ENCODE peak calls at places on chromosomes 7 and 10, in nine cellular contexts. J is epithelial cell of esophagus; A is HEK293T; O is activated T-cell treated with anti-CD3 and anti-CD28 coated beads, Interleukin-2, amount 50 U/mL, for 48 hours; N is Peyer's patch; D is GOT3; E is T-helper 9 cell; Q is T-helper 2 cell; V is activated naive CD8-positive, alpha-beta T cell treated with anti-CD3 and anti-CD28 coated beads, Interleukin-2, amount 50 U/mL, for 24 hours. H is an unnamed sample.

GRCh38 chr7:16660702-16661464 is 14.9 kb downstream of the BZW2 start:
- DNase-seq in J (peak; percentile 72), A (no peak), O (no peak), N (no peak), D (no peak), E (no peak), Q (no peak), V (no peak), H (no peak)

GRCh38 chr10:100025528-100026070 is 15.9 kb upstream of the DNMBP start:
- DNase-seq in J (no peak), A (no peak), O (no peak), N (no peak), D (no peak), E (no peak), Q (no peak), V (no peak), H (no peak)

GRCh38 chr10:8034666-8035640 is 19.5 kb upstream of the GATA3 start:
- DNase-seq in J (no peak), A (no peak), O (peak; percentile 41), N (no peak), D (no peak), E (no peak), Q (peak; percentile 4), V (peak; percentile 9), H (peak; percentile 39)

GRCh38 chr10:100529473-100530298 is at the start of gene NDUFB8:
- DNase-seq in J (peak; percentile 79), A (peak; percentile 95), O (peak; percentile 93), N (peak; percentile 89), D (no peak), E (peak; percentile 77), Q (peak; percentile 76), V (peak; percentile 91), H (peak; percentile 77)

GRCh38 chr10:12909836-12910185 is 91.7 kb downstream of the CCDC3 start:
- DNase-seq in J (peak; percentile 34), A (no peak), O (no peak), N (no peak), D (no peak), E (no peak), Q (no peak), V (no peak), H (no peak)

GRCh38 chr7:142918901-142919300 is 14.6 kb downstream of the TRPV5 start:
- DNase-seq in J (no peak), A (no peak), O (no peak), N (no peak), D (no peak), E (no peak), Q (no peak), V (no peak), H (no peak)

GRCh38 chr7:1787241-1787640 is 117.2 kb downstream of the ELFN1 start:
- DNase-seq in J (no peak), A (no peak), O (no peak), N (no peak), D (no peak), E (no peak), Q (no peak), V (no peak), H (no peak)

GRCh38 chr10:6022693-6023092 is 39.5 kb downstream of the IL2RA start:
- DNase-seq in J (no peak), A (no peak), O (no peak), N (no peak), D (no peak), E (no peak), Q (no peak), V (no peak), H (no peak)

GRCh38 chr10:27794157-27794556 is 48.5 kb upstream of the MKX start:
- DNase-seq in J (peak; percentile 13), A (no peak), O (no peak), N (no peak), D (no peak), E (no peak), Q (no peak), V (no peak), H (no peak)

GRCh38 chr10:23630880-23631279 is 192.0 kb downstream of the OTUD1 start:
- DNase-seq in J (no peak), A (no peak), O (no peak), N (no peak), D (no peak), E (no peak), Q (no peak), V (no peak), H (peak; percentile 3)

GRCh38 chr10:97880109-97880508 is 30.5 kb downstream of the GOLGA7B start:
- DNase-seq in J (no peak), A (no peak), O (no peak), N (no peak), D (no peak), E (no peak), Q (no peak), V (no peak), H (no peak)

GRCh38 chr10:14665304-14665703 is 109.4 kb downstream of the FAM107B start:
- DNase-seq in J (peak; percentile 95), A (no peak), O (no peak), N (no peak), D (no peak), E (no peak), Q (no peak), V (no peak), H (no peak)

GRCh38 chr7:116679495-116679894 is 7.5 kb downstream of the MET start:
- DNase-seq in J (peak; percentile 98), A (no peak), O (no peak), N (no peak), D (no peak), E (no peak), Q (no peak), V (no peak), H (no peak)

GRCh38 chr7:44261239-44261638 is 60.5 kb downstream of the YKT6 start:
- DNase-seq in J (no peak), A (no peak), O (no peak), N (no peak), D (no peak), E (no peak), Q (no peak), V (peak; percentile 21), H (no peak)

GRCh38 chr10:23294638-23295247 is 49.9 kb downstream of the C10orf67 start:
- DNase-seq in J (peak; percentile 22), A (no peak), O (no peak), N (no peak), D (no peak), E (no peak), Q (no peak), V (no peak), H (no peak)

GRCh38 chr7:135342887-135343286 is 109.2 kb downstream of the STRA8 start:
- DNase-seq in J (peak; percentile 35), A (no peak), O (no peak), N (no peak), D (no peak), E (no peak), Q (no peak), V (no peak), H (no peak)

GRCh38 chr7:151592868-151593486 is 73.3 kb upstream of the RHEB start:
- DNase-seq in J (peak; percentile 87), A (no peak), O (no peak), N (no peak), D (no peak), E (no peak), Q (no peak), V (no peak), H (no peak)

GRCh38 chr7:112020800-112021199 is 185.4 kb downstream of the DOCK4 start:
- DNase-seq in J (no peak), A (no peak), O (no peak), N (no peak), D (no peak), E (no peak), Q (no peak), V (no peak), H (no peak)

GRCh38 chr7:95776561-95777185 is 4.3 kb downstream of the DYNC1I1 start:
- DNase-seq in J (peak; percentile 59), A (no peak), O (no peak), N (no peak), D (no peak), E (no peak), Q (no peak), V (no peak), H (no peak)

GRCh38 chr10:83625831-83626360 is 513.4 kb upstream of the GHITM start:
- DNase-seq in J (no peak), A (no peak), O (no peak), N (no peak), D (no peak), E (no peak), Q (no peak), V (no peak), H (no peak)

GRCh38 chr10:43372751-43373445 is 1.5 kb downstream of the FXYD4 start:
- DNase-seq in J (no peak), A (no peak), O (no peak), N (no peak), D (no peak), E (no peak), Q (no peak), V (no peak), H (no peak)

GRCh38 chr7:47326808-47327207 is 255.1 kb downstream of the TNS3 start:
- DNase-seq in J (peak; percentile 54), A (no peak), O (no peak), N (no peak), D (no peak), E (no peak), Q (no peak), V (no peak), H (no peak)

GRCh38 chr7:55172161-55172560 is 153.3 kb downstream of the EGFR start:
- DNase-seq in J (no peak), A (no peak), O (no peak), N (no peak), D (no peak), E (no peak), Q (no peak), V (no peak), H (no peak)

GRCh38 chr10:43055217-43055616 is 21.7 kb upstream of the RET start:
- DNase-seq in J (no peak), A (no peak), O (no peak), N (no peak), D (no peak), E (no peak), Q (no peak), V (no peak), H (no peak)

GRCh38 chr10:129787557-129787956 is 176.5 kb downstream of the EBF3 start:
- DNase-seq in J (no peak), A (no peak), O (no peak), N (no peak), D (no peak), E (no peak), Q (no peak), V (no peak), H (no peak)

GRCh38 chr10:108586424-108586823 is 1336.9 kb downstream of the XPNPEP1 start:
- DNase-seq in J (no peak), A (no peak), O (no peak), N (no peak), D (no peak), E (no peak), Q (no peak), V (no peak), H (no peak)

GRCh38 chr7:22885824-22886255 is 63.2 kb upstream of the TOMM7 start:
- DNase-seq in J (peak; percentile 20), A (no peak), O (peak; percentile 63), N (no peak), D (no peak), E (no peak), Q (no peak), V (peak; percentile 47), H (no peak)

GRCh38 chr7:125363873-125364272 is 434.2 kb upstream of the POT1 start:
- DNase-seq in J (peak; percentile 2), A (no peak), O (no peak), N (no peak), D (no peak), E (no peak), Q (no peak), V (no peak), H (no peak)

GRCh38 chr7:13050703-13051102 is 363.3 kb downstream of the ARL4A start:
- DNase-seq in J (peak; percentile 54), A (no peak), O (no peak), N (no peak), D (no peak), E (no peak), Q (no peak), V (no peak), H (no peak)

H was measured in neuronal stem cell.